ENCODE peak calls at places on chromosomes 1 and 21, in seven cellular contexts. H is fibroblast of pulmonary artery, F is WTC11, D is GM20000, R is B cell, E is bronchial epithelial cell, N is heart right ventricle. A is an unnamed sample.

GRCh38 chr1:168081373-168082007 is 55.2 kb downstream of the GPR161 start:
- DNase-seq in D (no peak), R (no peak), H (peak; percentile 95), N (no peak), E (peak; percentile 96), F (no peak), A (no peak)

GRCh38 chr1:92752719-92753118 is 32.2 kb downstream of the EVI5 start:
- DNase-seq in N (no peak), F (no peak), R (no peak), H (no peak), E (no peak), D (no peak), A (no peak)

GRCh38 chr1:1891349-1892078 is 627 bp upstream of the GNB1 start:
- DNase-seq in F (peak; percentile 62), H (peak; percentile 51), R (peak; percentile 85), D (peak; percentile 90), E (no peak), N (peak; percentile 84), A (no peak)

GRCh38 chr1:76620371-76620770 is 246.9 kb upstream of the ST6GALNAC5 start:
- DNase-seq in H (no peak), D (no peak), R (no peak), E (no peak), F (no peak), N (no peak), A (no peak)

GRCh38 chr1:23194119-23194984 is 22.9 kb downstream of the HTR1D start:
- DNase-seq in R (no peak), N (no peak), D (no peak), F (no peak), E (peak; percentile 68), H (peak; percentile 86), A (no peak)

GRCh38 chr1:80050085-80050484 is 1043.6 kb upstream of the ADGRL4 start:
- DNase-seq in D (no peak), H (no peak), F (no peak), E (no peak), R (no peak), N (no peak), A (no peak)

GRCh38 chr21:45379171-45379900 is 25.6 kb upstream of the COL18A1 start:
- DNase-seq in N (no peak), R (no peak), D (no peak), E (no peak), F (peak; percentile 5), H (no peak), A (no peak)

GRCh38 chr1:158037876-158038359 is 44.5 kb downstream of the KIRREL1 start:
- DNase-seq in H (peak; percentile 67), R (no peak), E (peak; percentile 73), D (no peak), N (peak; percentile 37), F (no peak), A (peak; percentile 81)

GRCh38 chr1:10690484-10690883 is 106.0 kb downstream of the CASZ1 start:
- DNase-seq in H (no peak), E (no peak), N (no peak), R (no peak), D (no peak), F (no peak), A (no peak)
- TF ChIP-seq CTCF in H (no peak), E (no peak), N (no peak), R (no peak), D (no peak), F (no peak), A (no peak)

GRCh38 chr1:183281039-183281438 is 95.0 kb downstream of the LAMC2 start:
- DNase-seq in N (no peak), R (no peak), D (no peak), E (peak; percentile 49), H (peak; percentile 92), F (no peak), A (peak; percentile 54)
- TF ChIP-seq CTCF in N (no peak), R (no peak), D (no peak), E (peak; percentile 34), H (no peak), F (no peak), A (no peak)

GRCh38 chr1:107787299-107787698 is 177.7 kb downstream of the VAV3 start:
- DNase-seq in E (no peak), R (peak; percentile 53), D (peak; percentile 10), H (no peak), N (no peak), F (peak; percentile 48), A (peak; percentile 39)
- TF ChIP-seq CTCF in E (no peak), R (peak; percentile 31), D (no peak), H (no peak), N (peak; percentile 34), F (no peak), A (peak; percentile 33)

GRCh38 chr1:11364170-11364569 is 91.2 kb downstream of the UBIAD1 start:
- DNase-seq in N (no peak), R (no peak), H (no peak), E (no peak), D (no peak), F (peak; percentile 39), A (no peak)
- TF ChIP-seq CTCF in N (peak; percentile 31), R (peak; percentile 56), H (no peak), E (peak; percentile 35), D (peak; percentile 13), F (peak; percentile 60), A (peak; percentile 34)

GRCh38 chr21:14119038-14119437 is 91.7 kb downstream of the LIPI start:
- DNase-seq in F (no peak), D (no peak), E (no peak), R (no peak), H (no peak), N (no peak), A (no peak)

GRCh38 chr21:14121719-14122118 is 89.0 kb downstream of the LIPI start:
- DNase-seq in R (no peak), F (no peak), D (no peak), N (no peak), E (peak; percentile 4), H (no peak), A (no peak)

GRCh38 chr21:14116080-14116481 is 94.7 kb downstream of the LIPI start:
- DNase-seq in E (no peak), D (peak; percentile 51), R (no peak), F (no peak), N (no peak), H (no peak), A (no peak)

GRCh38 chr21:14115646-14116045 is 95.1 kb downstream of the LIPI start:
- DNase-seq in H (no peak), F (no peak), E (no peak), R (no peak), D (no peak), N (no peak), A (no peak)

DNA sequence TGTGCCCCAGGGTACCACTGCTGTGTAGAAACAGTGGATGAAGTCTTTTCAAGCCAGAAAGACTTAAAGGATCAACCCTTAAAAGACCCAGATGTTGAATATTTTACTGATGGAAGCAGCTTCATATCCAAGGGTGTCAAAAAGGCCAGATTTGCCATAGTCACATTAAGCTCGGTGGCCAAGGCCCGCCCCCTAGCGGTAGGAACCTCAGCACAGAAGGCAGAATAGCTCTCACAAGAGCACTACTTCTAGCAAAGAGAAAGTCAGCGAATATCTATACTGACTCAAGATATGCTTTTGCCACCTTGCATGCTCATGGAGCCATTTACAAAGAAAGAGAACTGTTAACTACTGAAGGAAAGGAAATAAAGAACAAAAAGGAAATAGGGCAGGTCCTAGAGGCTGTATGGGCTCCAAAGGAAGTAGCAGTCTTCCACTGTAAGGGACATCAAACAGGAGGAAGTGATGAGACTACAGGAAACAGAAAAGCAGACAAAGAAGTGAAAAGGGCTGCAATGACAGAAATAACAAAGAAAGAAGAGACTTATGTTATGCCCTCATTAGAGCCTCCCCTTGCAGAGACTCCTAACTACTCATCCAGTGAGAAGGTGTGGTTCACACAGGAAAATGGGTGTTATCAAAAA is 90.5 kb downstream of the LIPI start:
- DNase-seq in F (peak; percentile 73), N (peak; percentile 16), H (peak; percentile 4), D (peak; percentile 52), E (peak; percentile 15), R (no peak), A (peak; percentile 59)
- TF ChIP-seq CTCF in F (peak; percentile 80), N (peak; percentile 57), H (peak; percentile 41), D (peak; percentile 99), E (peak; percentile 64), R (peak; percentile 39), A (peak; percentile 79)

DNA sequence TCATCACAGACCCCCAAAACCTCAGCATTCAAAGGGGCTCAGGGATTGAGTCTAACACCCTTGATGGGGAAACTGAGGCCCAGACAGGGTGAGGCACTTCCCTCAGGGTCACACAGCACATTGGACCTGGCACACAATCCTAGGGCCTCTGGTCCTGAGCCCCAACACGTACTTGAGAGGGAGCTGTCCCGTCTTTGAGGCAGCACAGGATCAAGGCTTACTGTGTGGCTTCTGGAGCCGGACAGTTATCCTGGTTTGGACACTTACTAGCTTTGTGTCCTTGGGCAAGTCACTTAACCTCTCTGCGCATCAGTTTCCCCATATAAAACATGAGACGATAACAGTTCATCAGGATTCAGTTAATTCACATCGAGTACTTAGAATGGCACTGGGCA is 26.5 kb downstream of the RUNX3 start:
- DNase-seq in R (no peak), N (no peak), E (no peak), D (no peak), H (no peak), F (no peak), A (no peak)
- TF ChIP-seq CTCF in R (no peak), N (no peak), E (no peak), D (no peak), H (no peak), F (no peak), A (no peak)

GRCh38 chr1:9724706-9725476 is 73.4 kb downstream of the PIK3CD start:
- DNase-seq in E (peak; percentile 40), N (peak; percentile 59), D (peak; percentile 89), R (peak; percentile 72), F (peak; percentile 80), H (peak; percentile 62), A (peak; percentile 64)
- TF ChIP-seq CTCF in E (peak; percentile 90), N (peak; percentile 91), D (peak; percentile 76), R (peak; percentile 88), F (peak; percentile 92), H (peak; percentile 87), A (peak; percentile 86)

DNA sequence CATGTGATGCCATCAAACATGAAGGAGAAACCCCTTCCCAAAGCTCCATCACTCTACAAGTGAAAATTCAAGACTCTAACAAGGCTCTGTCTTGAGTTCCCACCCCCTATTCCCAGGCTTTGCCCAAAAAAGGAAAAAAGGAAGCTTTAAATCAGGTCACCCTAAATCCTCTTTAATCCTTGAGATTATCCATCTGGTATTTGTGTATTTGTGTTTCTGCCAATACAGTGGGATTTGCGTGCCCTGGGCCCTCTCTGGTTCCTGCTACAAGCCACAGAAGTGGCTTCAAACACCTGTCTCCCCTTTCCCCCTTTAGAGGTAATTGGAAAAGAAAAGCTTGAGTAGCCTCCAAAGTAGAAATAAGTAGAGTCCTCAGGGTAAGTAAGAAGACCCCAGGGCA is 120.4 kb downstream of the EDEM3 start:
- DNase-seq in N (no peak), E (no peak), D (no peak), R (no peak), H (no peak), F (no peak), A (peak; percentile 42)
- TF ChIP-seq CTCF in N (no peak), E (no peak), D (no peak), R (no peak), H (no peak), F (no peak), A (no peak)

DNA sequence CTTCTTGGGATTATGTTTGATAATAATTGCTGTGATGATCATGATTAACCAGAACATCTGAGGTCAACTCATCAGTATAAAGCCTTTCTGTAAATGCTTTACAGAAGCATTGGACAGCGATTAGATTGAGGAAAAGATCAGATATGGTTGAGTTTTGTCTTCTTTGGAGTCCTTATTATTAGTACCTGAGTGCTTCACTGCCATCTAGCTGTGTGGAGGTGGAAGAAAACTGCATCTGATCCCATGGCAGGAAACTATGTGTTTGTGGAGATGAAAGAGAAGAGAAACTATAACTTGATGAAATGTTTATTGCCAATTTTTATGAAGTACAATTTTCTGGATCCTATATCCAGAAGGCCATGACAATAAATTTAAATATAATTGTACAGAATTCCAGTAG is 11.4 kb downstream of the FLG2 start:
- DNase-seq in F (no peak), D (no peak), N (no peak), H (no peak), R (no peak), E (peak; percentile 31), A (no peak)
- TF ChIP-seq CTCF in F (no peak), D (no peak), N (no peak), H (peak; percentile 29), R (no peak), E (peak; percentile 21), A (peak; percentile 34)

A was measured in A673.